ENCODE peak calls at places on chromosomes 4 and X, in seven cellular contexts. E, Q, B, N, Y, T and P are unnamed samples. For H3K9me3, the result is how much of the 10 kb centered on the place peaks cover.

GRCh38 chr4:53861856-53862610 is 202.4 kb downstream of the CHIC2 start:
- DNase-seq in E (peak), Q (no peak), B (no peak), N (no peak), Y (no peak), T (peak), P (no peak)

GRCh38 chr4:125016892-125017299 is 297.9 kb upstream of the FAT4 start:
- DNase-seq in E (no peak), Q (no peak), B (no peak), N (no peak), Y (no peak), T (no peak), P (no peak)

GRCh38 chr4:41990029-41990382 is 324 bp upstream of the SLC30A9 start:
- DNase-seq in E (no peak), Q (no peak), B (no peak), N (no peak), Y (no peak), T (no peak), P (no peak)

GRCh38 chr4:123463869-123464268 is 67.3 kb downstream of the SPRY1 start:
- DNase-seq in E (no peak), Q (no peak), B (no peak), N (no peak), Y (no peak), T (no peak), P (no peak)

GRCh38 chr4:135256111-135256510 is 1054.5 kb upstream of the PABPC4L start:
- DNase-seq in E (no peak), Q (no peak), B (no peak), N (no peak), Y (no peak), T (no peak), P (no peak)

GRCh38 chr4:186658657-186659056 is 65.0 kb downstream of the FAT1 start:
- DNase-seq in E (no peak), Q (no peak), B (no peak), N (no peak), Y (no peak), T (no peak), P (no peak)

GRCh38 chr4:10090467-10091250 is 25.9 kb downstream of the WDR1 start:
- DNase-seq in E (no peak), Q (no peak), B (no peak), N (no peak), Y (no peak), T (no peak), P (no peak)

GRCh38 chr4:186118582-186118981 is 14.1 kb downstream of the FAM149A start:
- DNase-seq in E (no peak), Q (no peak), B (no peak), N (no peak), Y (no peak), T (no peak), P (no peak)

GRCh38 chrX:17527135-17527701 is 152.2 kb downstream of the NHS start:
- DNase-seq in E (no peak), Q (peak), B (peak), N (no peak), Y (no peak), T (peak), P (no peak)

GRCh38 chr4:165592386-165592785 is 213.6 kb downstream of the CPE start:
- DNase-seq in E (no peak), Q (no peak), B (no peak), N (no peak), Y (no peak), T (no peak), P (no peak)

GRCh38 chrX:103330601-103331397 is 760 bp downstream of the TCEAL7 start:
- DNase-seq in E (peak), Q (peak), B (no peak), N (peak), Y (no peak), T (no peak), P (no peak)

GRCh38 chrX:103329991-103330390 is at the start of gene TCEAL7:
- DNase-seq in E (peak), Q (peak), B (no peak), N (no peak), Y (no peak), T (peak), P (no peak)
- H3K4me3 ChIP-seq in E (peak), Q (peak), B (peak), N (no peak), Y (no peak), T (peak), P (no peak)

GRCh38 chrX:2441466-2441865 is 59.3 kb downstream of the DHRSX start:
- DNase-seq in E (no peak), Q (no peak), B (peak), N (no peak), Y (no peak), T (no peak), P (no peak)
- H3K9me3 ChIP-seq in E (under half), Q (under half), B (under half), N (under half), Y (under half), T (under half), P (under half)

DNA sequence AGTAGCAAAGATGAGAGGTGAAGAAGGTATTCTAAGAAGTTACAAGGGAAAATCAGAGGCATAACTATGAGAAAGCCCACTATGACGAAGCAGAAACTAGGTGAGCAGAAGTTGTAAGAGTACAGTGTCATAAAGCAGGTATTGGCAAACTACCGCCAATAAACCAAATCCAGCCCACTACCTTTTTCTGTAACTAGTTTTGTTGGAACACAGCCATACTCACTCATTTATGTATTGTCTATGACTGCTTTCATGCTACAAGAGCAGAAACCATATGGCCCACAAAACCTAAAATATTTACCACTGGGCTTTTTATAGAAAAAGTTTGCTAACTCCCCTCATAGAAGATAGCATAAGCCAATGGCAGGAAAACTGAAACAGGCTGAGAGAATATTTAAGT is 31.8 kb upstream of the ZCCHC13 start:
- DNase-seq in E (no peak), Q (no peak), B (no peak), N (no peak), Y (no peak), T (no peak), P (no peak)
- H3K27ac ChIP-seq in E (no peak), Q (no peak), B (no peak), N (no peak), Y (no peak), T (no peak), P (no peak)

DNA sequence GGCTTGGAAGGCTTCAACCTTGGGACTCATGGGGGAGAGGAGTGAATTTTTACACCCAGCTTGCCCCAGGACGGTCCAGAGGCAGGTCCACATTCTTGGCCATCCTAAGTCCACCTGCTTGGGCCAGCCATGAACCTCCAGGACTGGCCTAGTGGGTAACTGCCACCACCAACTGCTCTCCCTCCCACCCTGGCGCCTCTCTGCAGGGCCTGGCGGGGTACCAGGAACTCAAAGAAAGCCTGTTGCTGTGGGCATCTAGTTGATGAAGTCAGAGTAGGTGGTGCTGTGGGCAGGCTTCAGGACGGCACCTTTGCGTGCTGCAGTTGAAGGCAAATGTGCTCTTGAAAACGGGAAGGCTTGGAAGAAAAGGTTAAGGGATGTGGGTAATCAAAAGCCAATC is 12.0 kb downstream of the BCOR start:
- DNase-seq in E (no peak), Q (no peak), B (no peak), N (peak), Y (no peak), T (no peak), P (no peak)
- H3K4me3 ChIP-seq in E (no peak), Q (no peak), B (no peak), N (no peak), Y (peak), T (no peak), P (no peak)

DNA sequence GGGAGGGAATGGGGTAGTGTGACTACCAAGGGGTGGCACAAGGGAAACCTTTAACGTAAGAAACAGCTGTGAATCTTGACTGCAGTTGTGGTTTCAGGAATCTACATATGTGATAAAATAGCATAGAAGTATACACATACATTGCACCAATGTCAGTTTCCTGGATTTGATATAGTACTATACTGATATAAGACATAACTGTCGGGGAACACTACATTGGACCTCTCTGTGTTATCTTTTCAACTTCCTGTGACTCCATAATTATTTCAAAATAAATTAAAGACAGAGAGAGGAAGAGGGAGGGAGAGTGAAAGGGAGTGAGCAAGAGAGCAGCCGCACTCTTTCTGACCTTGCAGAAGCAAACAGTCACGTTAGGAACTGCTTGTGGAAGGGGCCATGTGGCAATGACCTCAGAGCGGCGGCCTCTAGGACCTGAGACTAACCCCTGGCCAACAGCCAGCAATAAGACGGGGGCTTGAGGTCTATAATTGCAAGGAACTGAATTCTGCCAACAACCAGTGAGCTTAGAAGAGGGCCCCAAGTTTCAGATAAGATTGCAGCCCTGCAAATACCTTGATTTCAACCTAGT is 47.4 kb downstream of the NALF2 start:
- DNase-seq in E (no peak), Q (no peak), B (no peak), N (no peak), Y (no peak), T (no peak), P (no peak)
- H3K9me3 ChIP-seq in E (under half), Q (under half), B (under half), N (under half), Y (under half), T (under half), P (under half)

DNA sequence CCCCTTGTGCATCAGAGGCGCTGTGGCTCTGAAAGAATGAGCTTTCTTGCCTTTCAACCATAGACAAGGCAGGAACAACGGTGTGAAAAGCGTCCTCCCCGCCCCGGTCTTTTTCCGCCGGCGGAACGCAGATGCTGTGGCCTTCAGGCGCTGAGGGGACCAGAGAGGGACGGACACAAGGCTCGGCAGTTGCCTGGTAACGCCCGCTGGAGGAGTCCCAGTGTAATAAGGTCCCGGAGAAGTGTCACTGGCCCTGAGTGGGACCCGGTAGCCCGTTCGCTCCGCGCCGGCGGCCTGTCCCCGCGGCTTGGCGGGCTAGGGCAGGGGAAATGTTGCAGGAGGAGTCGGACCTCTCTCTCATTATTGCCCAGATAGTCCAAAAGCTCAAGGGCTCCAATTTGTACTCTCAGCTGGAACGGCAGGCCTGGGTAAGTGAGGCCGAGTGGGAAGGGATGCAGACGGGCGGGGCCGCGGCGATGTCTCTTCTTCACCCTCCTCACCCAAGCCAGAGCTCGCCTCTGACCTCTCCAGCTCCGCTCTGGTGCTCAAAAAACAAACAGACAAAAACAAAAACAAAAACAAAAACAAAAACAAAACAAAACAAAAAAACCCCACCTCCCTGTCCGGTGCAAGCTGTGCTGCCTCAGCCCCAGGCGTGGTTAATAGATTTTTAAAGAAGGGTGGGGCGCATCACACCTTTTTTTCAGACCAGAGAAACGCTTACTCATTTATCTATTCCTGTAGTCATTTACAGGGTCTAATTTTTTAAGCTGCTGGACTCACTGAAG is at the start of gene TBC1D19:
- DNase-seq in E (peak), Q (peak), B (peak), N (peak), Y (no peak), T (peak), P (peak)
- H3K27ac ChIP-seq in E (peak), Q (peak), B (peak), N (no peak), Y (no peak), T (peak), P (peak)